ENCODE peak calls at places on chromosome 3, in eight cellular contexts. Q is CD8-positive, alpha-beta memory T cell; M is mesendoderm; D is spleen; Z is ovary; I is heart right ventricle; N is heart left ventricle; W is GM23248. A is an unnamed sample.

GRCh38 chr3:8607285-8608040 is 37.1 kb downstream of the SSUH2 start:
- DNase-seq in Q (no peak), M (peak; percentile 89), D (no peak), Z (peak; percentile 76), I (peak; percentile 80), N (no peak), W (peak; percentile 82), A (peak; percentile 79)

GRCh38 chr3:184523825-184524615 is 37.6 kb upstream of the EPHB3 start:
- DNase-seq in Q (no peak), M (peak; percentile 82), D (no peak), Z (no peak), I (no peak), N (no peak), W (peak; percentile 87), A (no peak)

GRCh38 chr3:14143271-14143605 is 18.4 kb downstream of the TMEM43 start:
- DNase-seq in Q (no peak), M (no peak), D (no peak), Z (no peak), I (no peak), N (no peak), W (peak; percentile 90), A (no peak)

GRCh38 chr3:168620854-168621253 is 525.1 kb upstream of the GOLIM4 start:
- DNase-seq in Q (no peak), M (peak; percentile 70), D (no peak), Z (no peak), I (no peak), N (no peak), W (peak; percentile 32), A (no peak)

GRCh38 chr3:162605651-162606204 is 1109.1 kb downstream of the OTOL1 start:
- DNase-seq in Q (no peak), M (no peak), D (no peak), Z (no peak), I (no peak), N (no peak), W (no peak), A (no peak)

GRCh38 chr3:42071720-42072582 is 19.2 kb upstream of the TRAK1 start:
- DNase-seq in Q (no peak), M (peak; percentile 92), D (peak; percentile 85), Z (peak; percentile 58), I (peak; percentile 79), N (peak; percentile 75), W (peak; percentile 80), A (peak; percentile 86)

GRCh38 chr3:42490243-42490642 is 12.2 kb upstream of the VIPR1 start:
- DNase-seq in Q (no peak), M (peak; percentile 17), D (no peak), Z (no peak), I (peak; percentile 63), N (no peak), W (no peak), A (peak; percentile 86)

GRCh38 chr3:132164469-132165092 is 129.8 kb upstream of the CPNE4 start:
- DNase-seq in Q (no peak), M (no peak), D (no peak), Z (no peak), I (no peak), N (no peak), W (peak; percentile 49), A (peak; percentile 68)

GRCh38 chr3:52099006-52099405 is 42.6 kb upstream of the DUSP7 start:
- DNase-seq in Q (peak; percentile 36), M (no peak), D (peak; percentile 18), Z (no peak), I (no peak), N (peak; percentile 59), W (peak; percentile 27), A (peak; percentile 44)

GRCh38 chr3:118036215-118036614 is 998.4 kb downstream of the IGSF11 start:
- DNase-seq in Q (no peak), M (no peak), D (no peak), Z (no peak), I (no peak), N (no peak), W (no peak), A (no peak)

GRCh38 chr3:40229963-40230362 is 79.5 kb upstream of the EIF1B start:
- DNase-seq in Q (no peak), M (no peak), D (no peak), Z (no peak), I (no peak), N (no peak), W (no peak), A (no peak)

GRCh38 chr3:180633722-180634121 is 31.8 kb downstream of the TTC14 start:
- DNase-seq in Q (no peak), M (peak; percentile 34), D (peak; percentile 64), Z (no peak), I (no peak), N (no peak), W (no peak), A (no peak)

GRCh38 chr3:119184808-119185690 is 11.7 kb downstream of the UPK1B start:
- DNase-seq in Q (no peak), M (no peak), D (no peak), Z (no peak), I (no peak), N (no peak), W (peak; percentile 96), A (no peak)

GRCh38 chr3:133494469-133494868 is 79.0 kb upstream of the CDV3 start:
- DNase-seq in Q (no peak), M (peak; percentile 74), D (no peak), Z (no peak), I (no peak), N (no peak), W (peak; percentile 30), A (no peak)

GRCh38 chr3:141830508-141830907 is 45.9 kb upstream of the ATP1B3 start:
- DNase-seq in Q (no peak), M (no peak), D (no peak), Z (no peak), I (no peak), N (no peak), W (no peak), A (no peak)

GRCh38 chr3:186287723-186288122 is 74.3 kb downstream of the DGKG start:
- DNase-seq in Q (no peak), M (no peak), D (no peak), Z (no peak), I (no peak), N (no peak), W (peak; percentile 92), A (no peak)

DNA sequence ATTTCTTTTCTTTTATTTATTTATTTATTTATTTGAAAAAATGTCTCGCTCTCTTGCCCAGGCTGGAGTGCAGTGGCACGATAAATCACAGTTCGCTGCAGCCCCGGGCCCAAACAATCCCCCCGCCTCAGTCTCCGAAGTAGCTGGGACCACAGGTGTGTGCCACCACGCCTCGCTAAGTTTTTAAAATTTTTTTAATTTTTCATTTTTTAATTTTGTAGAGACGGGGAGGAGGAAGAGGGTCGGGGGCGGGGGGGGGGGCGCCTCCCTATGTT is 464 bp upstream of the MFN1 start:
- DNase-seq in Q (no peak), M (no peak), D (peak; percentile 79), Z (no peak), I (no peak), N (no peak), W (no peak), A (no peak)
- H3K4me3 ChIP-seq in Q (peak overlapping the region; percentile 94), M (no peak overlapping the region), D (peak overlapping the region; percentile 94), Z (peak overlapping the region; percentile 80), I (peak overlapping the region; percentile 80), N (peak overlapping the region; percentile 85), W (peak overlapping the region; percentile 89), A (peak overlapping the region; percentile 89)

DNA sequence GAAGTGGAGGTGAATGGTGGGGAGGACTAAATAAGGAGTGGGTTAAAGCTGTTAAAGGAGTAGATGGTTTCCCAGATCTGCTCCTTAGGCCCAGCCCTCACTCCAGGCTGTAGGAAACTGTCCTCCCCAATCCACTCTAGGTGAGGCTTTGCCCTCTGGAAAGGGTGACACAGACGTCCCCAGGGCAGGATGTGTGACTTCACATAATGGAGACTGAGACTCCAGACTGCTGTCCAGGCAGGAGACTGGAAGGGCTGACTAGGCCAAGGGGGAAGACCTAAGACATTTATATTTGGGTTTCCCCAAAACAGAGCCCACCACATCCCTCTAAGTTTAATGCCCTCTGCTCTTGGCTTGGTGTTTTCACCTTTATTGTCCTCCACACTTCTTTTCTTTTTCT is 488.5 kb downstream of the SHQ1 start:
- DNase-seq in Q (no peak), M (no peak), D (no peak), Z (no peak), I (no peak), N (no peak), W (no peak), A (no peak)
- H3K27me3 ChIP-seq in Q (no peaks in the 10 kb centered on the region), M (no peaks in the 10 kb centered on the region), D (no peaks in the 10 kb centered on the region), Z (no peaks in the 10 kb centered on the region), I (no peaks in the 10 kb centered on the region), N (no peaks in the 10 kb centered on the region), W (no peaks in the 10 kb centered on the region), A (no peaks in the 10 kb centered on the region)

GRCh38 chr3:125110876-125111480 is 55.2 kb upstream of the HEG1 start:
- DNase-seq in Q (no peak), M (no peak), D (no peak), Z (no peak), I (no peak), N (no peak), W (no peak), A (no peak)

GRCh38 chr3:125110016-125110875 is 54.4 kb upstream of the HEG1 start:
- DNase-seq in Q (no peak), M (no peak), D (no peak), Z (no peak), I (no peak), N (no peak), W (peak; percentile 94), A (no peak)

GRCh38 chr3:125107861-125108567 is 52.2 kb upstream of the HEG1 start:
- DNase-seq in Q (no peak), M (no peak), D (no peak), Z (no peak), I (no peak), N (no peak), W (peak; percentile 91), A (peak; percentile 60)

GRCh38 chr3:125108833-125109540 is 53.2 kb upstream of the HEG1 start:
- DNase-seq in Q (no peak), M (peak; percentile 71), D (no peak), Z (no peak), I (no peak), N (no peak), W (no peak), A (no peak)

GRCh38 chr3:125109541-125109925 is 53.7 kb upstream of the HEG1 start:
- DNase-seq in Q (no peak), M (no peak), D (no peak), Z (no peak), I (no peak), N (no peak), W (no peak), A (no peak)
- H3K4me1 ChIP-seq in Q (no peaks in the 10 kb centered on the region), M (peaks cover 14% of the 10 kb centered on the region), D (peaks cover 9% of the 10 kb centered on the region), Z (no peaks in the 10 kb centered on the region), I (no peaks in the 10 kb centered on the region), N (no peaks in the 10 kb centered on the region), W (peaks cover 50% of the 10 kb centered on the region), A (peaks cover 5% of the 10 kb centered on the region)

GRCh38 chr3:11640009-11640673 is 3.6 kb downstream of the VGLL4 start:
- DNase-seq in Q (no peak), M (no peak), D (no peak), Z (no peak), I (no peak), N (no peak), W (no peak), A (no peak)

GRCh38 chr3:11642455-11643162 is 1.1 kb downstream of the VGLL4 start:
- DNase-seq in Q (peak; percentile 79), M (peak; percentile 84), D (peak; percentile 95), Z (peak; percentile 85), I (peak; percentile 75), N (peak; percentile 89), W (peak; percentile 90), A (peak; percentile 90)

GRCh38 chr3:11643212-11644087 is at the start of gene VGLL4:
- DNase-seq in Q (peak; percentile 63), M (peak; percentile 99), D (peak; percentile 95), Z (peak; percentile 92), I (peak; percentile 89), N (peak; percentile 94), W (peak; percentile 95), A (peak; percentile 94)

GRCh38 chr3:11641683-11642407 is 1.9 kb downstream of the VGLL4 start:
- DNase-seq in Q (no peak), M (peak; percentile 72), D (no peak), Z (no peak), I (no peak), N (no peak), W (peak; percentile 76), A (no peak)

GRCh38 chr3:11641316-11641682 is 2.4 kb downstream of the VGLL4 start:
- DNase-seq in Q (no peak), M (no peak), D (no peak), Z (no peak), I (no peak), N (no peak), W (peak; percentile 53), A (no peak)
- H3K4me3 ChIP-seq in Q (peak overlapping the region; percentile 90), M (peak overlapping the region; percentile 28), D (peak overlapping the region; percentile 66), Z (peak overlapping the region; percentile 42), I (peak overlapping the region; percentile 75), N (peak overlapping the region; percentile 75), W (peak overlapping the region; percentile 87), A (peak overlapping the region; percentile 71)

A was measured in aorta.